ENCODE peak calls at places on chromosomes 3 and 15, in four cellular contexts. R is cardiac muscle cell, J is pancreas, Y is stomach. B is an unnamed sample. For H3K4me1, the result is how much of the 10 kb centered on the place peaks cover.

GRCh38 chr3:11096266-11097135 is 57.8 kb upstream of the HRH1 start:
- DNase-seq in R (peak), J (peak), Y (peak), B (peak)

GRCh38 chr15:85543741-85544155 is 163.3 kb downstream of the AKAP13 start:
- DNase-seq in R (no peak), J (peak), Y (peak), B (peak)

GRCh38 chr3:180321534-180321933 is 280.4 kb upstream of the TTC14 start:
- DNase-seq in R (no peak), J (no peak), Y (no peak), B (no peak)

GRCh38 chr3:66719796-66720195 is 219.0 kb upstream of the LRIG1 start:
- DNase-seq in R (no peak), J (no peak), Y (no peak), B (no peak)

GRCh38 chr15:87369269-87369668 is 887.3 kb downstream of the NTRK3 start:
- DNase-seq in R (peak), J (no peak), Y (no peak), B (no peak)

GRCh38 chr15:77634266-77634962 is 1.7 kb upstream of the LINGO1 start:
- DNase-seq in R (peak), J (peak), Y (peak), B (peak)

GRCh38 chr15:66872394-66872793 is 170.4 kb downstream of the SMAD6 start:
- DNase-seq in R (peak), J (no peak), Y (no peak), B (no peak)

GRCh38 chr15:40340038-40340739 is 550 bp downstream of the CCDC9B start:
- DNase-seq in R (peak), J (peak), Y (peak), B (peak)

GRCh38 chr15:99307735-99308134 is 56.5 kb downstream of the LRRC28 start:
- DNase-seq in R (peak), J (no peak), Y (no peak), B (no peak)

GRCh38 chr15:65724479-65724878 is 67.6 kb downstream of the DENND4A start:
- DNase-seq in R (no peak), J (no peak), Y (no peak), B (no peak)

GRCh38 chr3:124837730-124838186 is 49.4 kb downstream of the ITGB5 start:
- DNase-seq in R (peak), J (no peak), Y (peak), B (no peak)

GRCh38 chr3:110307065-110307809 is 764.4 kb upstream of the NECTIN3 start:
- DNase-seq in R (no peak), J (no peak), Y (no peak), B (no peak)

GRCh38 chr15:68469162-68470048 is 37.4 kb upstream of the ITGA11 start:
- DNase-seq in R (no peak), J (no peak), Y (no peak), B (no peak)

GRCh38 chr15:58864602-58865419 is 68.7 kb downstream of the SLTM start:
- DNase-seq in R (peak), J (peak), Y (peak), B (no peak)

GRCh38 chr3:46293035-46293724 is 50.9 kb downstream of the CCR3 start:
- DNase-seq in R (no peak), J (no peak), Y (no peak), B (no peak)

GRCh38 chr3:53222183-53222901 is 33.5 kb downstream of the TKT start:
- DNase-seq in R (no peak), J (no peak), Y (no peak), B (peak)

GRCh38 chr3:81490541-81491288 is 270.7 kb downstream of the GBE1 start:
- DNase-seq in R (peak), J (peak), Y (peak), B (peak)

GRCh38 chr3:111712294-111713180 is 117.4 kb upstream of the ZBED2 start:
- DNase-seq in R (no peak), J (no peak), Y (no peak), B (no peak)

GRCh38 chr3:73107788-73108187 is 46.3 kb downstream of the EBLN2 start:
- DNase-seq in R (no peak), J (no peak), Y (no peak), B (no peak)

GRCh38 chr3:182111967-182112366 is 400.2 kb downstream of the SOX2 start:
- DNase-seq in R (no peak), J (no peak), Y (no peak), B (no peak)

GRCh38 chr3:105836533-105836932 is 32.3 kb downstream of the CBLB start:
- DNase-seq in R (peak), J (no peak), Y (no peak), B (no peak)

GRCh38 chr15:67136802-67137201 is 71.4 kb downstream of the SMAD3 start:
- DNase-seq in R (no peak), J (no peak), Y (no peak), B (no peak)

GRCh38 chr15:84834227-84834955 is 17.2 kb downstream of the ALPK3 start:
- DNase-seq in R (no peak), J (no peak), Y (no peak), B (no peak)

GRCh38 chr15:69557340-69558137 is 104.9 kb downstream of the RPLP1 start:
- DNase-seq in R (peak), J (no peak), Y (peak), B (no peak)

GRCh38 chr15:65245096-65245849 is 34.0 kb upstream of the CILP start:
- DNase-seq in R (peak), J (peak), Y (no peak), B (no peak)

GRCh38 chr3:191235331-191236314 is 36.6 kb downstream of the OSTN start:
- DNase-seq in R (peak), J (no peak), Y (no peak), B (no peak)

GRCh38 chr3:125192190-125193035 is 20.1 kb downstream of the SLC12A8 start:
- DNase-seq in R (no peak), J (no peak), Y (no peak), B (no peak)

GRCh38 chr15:56249080-56249479 is 5.4 kb upstream of the RFX7 start:
- DNase-seq in R (peak), J (no peak), Y (no peak), B (no peak)

GRCh38 chr15:100958326-100959065 is 39.3 kb downstream of the LRRK1 start:
- DNase-seq in R (peak), J (no peak), Y (no peak), B (no peak)

GRCh38 chr3:72004749-72005292 is 219.9 kb upstream of the PROK2 start:
- DNase-seq in R (peak), J (no peak), Y (no peak), B (no peak)

GRCh38 chr3:43497405-43497804 is 124.4 kb downstream of the ANO10 start:
- DNase-seq in R (no peak), J (no peak), Y (no peak), B (no peak)

GRCh38 chr15:71781179-71781964 is 29.0 kb upstream of the NR2E3 start:
- DNase-seq in R (no peak), J (no peak), Y (no peak), B (no peak)

GRCh38 chr15:47402829-47403228 is 314.5 kb upstream of the SEMA6D start:
- DNase-seq in R (no peak), J (no peak), Y (no peak), B (no peak)

GRCh38 chr15:47405768-47406167 is 311.5 kb upstream of the SEMA6D start:
- DNase-seq in R (no peak), J (no peak), Y (no peak), B (no peak)

GRCh38 chr15:47401427-47401826 is 315.9 kb upstream of the SEMA6D start:
- DNase-seq in R (no peak), J (no peak), Y (no peak), B (no peak)

GRCh38 chr15:47407692-47408091 is 309.6 kb upstream of the SEMA6D start:
- DNase-seq in R (no peak), J (no peak), Y (no peak), B (no peak)

DNA sequence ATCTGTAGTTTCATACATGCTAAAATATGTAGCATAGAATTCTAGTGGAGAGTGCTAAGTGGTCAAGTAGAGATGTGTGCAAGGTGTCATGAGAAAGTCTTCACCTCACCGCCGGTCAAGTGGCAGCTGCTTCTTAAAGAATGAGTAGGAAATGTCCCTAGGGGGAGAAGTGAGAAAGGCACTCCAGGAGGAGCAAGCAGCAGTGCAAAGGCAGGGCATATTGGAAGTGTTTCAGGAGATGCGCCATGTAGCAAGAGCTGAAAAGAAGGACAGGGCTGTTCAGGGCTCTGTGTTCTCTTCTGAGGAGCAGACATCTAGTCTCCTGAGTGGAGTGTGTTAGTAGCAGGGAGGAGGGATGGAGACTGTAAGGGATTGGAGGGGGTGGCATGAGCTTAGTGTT is 312.4 kb upstream of the SEMA6D start:
- DNase-seq in R (no peak), J (no peak), Y (no peak), B (no peak)
- TF ChIP-seq CTCF in R (no peak), J (no peak), Y (no peak), B (no peak)

GRCh38 chr15:70703066-70703465 is 60.3 kb downstream of the UACA start:
- DNase-seq in R (no peak), J (no peak), Y (no peak), B (no peak)
- H3K27ac ChIP-seq in R (peak), J (peak), Y (peak), B (peak)

GRCh38 chr3:69770976-69771634 is 31.8 kb downstream of the MITF start:
- DNase-seq in R (no peak), J (no peak), Y (no peak), B (no peak)
- H3K4me1 ChIP-seq in R (under half), J (under half), Y (under half), B (under half)

DNA sequence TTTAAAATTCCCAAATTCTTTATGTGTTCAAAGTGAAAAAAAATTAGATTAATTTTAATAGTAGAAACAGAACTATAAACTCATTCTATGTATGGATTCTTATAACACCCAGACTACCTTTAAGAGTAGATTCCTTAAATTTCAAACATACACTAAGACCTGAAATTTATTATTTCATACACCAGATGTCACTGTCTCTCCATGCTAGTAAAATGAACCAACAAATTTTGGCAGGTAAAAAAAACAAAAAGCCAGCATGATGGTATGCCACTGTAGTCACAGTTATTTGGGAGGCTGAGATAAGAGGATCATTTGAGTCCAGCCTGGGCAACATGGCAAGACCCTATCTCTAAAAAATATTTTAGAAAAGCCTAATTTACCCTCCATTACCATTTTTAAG is 461.3 kb upstream of the NAALADL2 start:
- DNase-seq in R (peak), J (no peak), Y (no peak), B (no peak)
- TF ChIP-seq CTCF in R (peak), J (peak), Y (no peak), B (peak)

GRCh38 chr3:45055032-45055410 is 28.9 kb downstream of the CLEC3B start:
- DNase-seq in R (peak), J (no peak), Y (no peak), B (no peak)
- H3K27ac ChIP-seq in R (no peak), J (no peak), Y (peak), B (no peak)

GRCh38 chr3:194689493-194689901 is 3.8 kb downstream of the FAM43A start:
- DNase-seq in R (peak), J (no peak), Y (peak), B (no peak)
- H3K4me1 ChIP-seq in R (under half), J (under half), Y (under half), B (half or more)